ENCODE peak calls at places on chromosome 4, in four cellular contexts. E, R, T and L are unnamed samples.

GRCh38 chr4:82984459-82984858 is 26.2 kb downstream of the LIN54 start:
- DNase-seq in E (peak; percentile 44), R (peak; percentile 63), T (no peak), L (peak; percentile 81)

GRCh38 chr4:7264694-7265093 is 72.4 kb downstream of the SORCS2 start:
- DNase-seq in T (no peak), E (no peak), R (no peak), L (no peak)

GRCh38 chr4:87103691-87104187 is 116.7 kb downstream of the KLHL8 start:
- DNase-seq in R (peak; percentile 49), E (peak; percentile 73), T (no peak), L (peak; percentile 81)

GRCh38 chr4:125283702-125284279 is 31.0 kb upstream of the FAT4 start:
- DNase-seq in E (peak; percentile 42), R (peak; percentile 33), T (peak; percentile 27), L (peak; percentile 34)

GRCh38 chr4:94515365-94515764 is 63.6 kb downstream of the PDLIM5 start:
- DNase-seq in T (no peak), R (no peak), E (no peak), L (no peak)

GRCh38 chr4:153233761-153234371 is 29.6 kb downstream of the TRIM2 start:
- DNase-seq in T (peak; percentile 67), R (peak; percentile 68), E (peak; percentile 95), L (peak; percentile 92)

GRCh38 chr4:95188701-95189401 is 359.9 kb downstream of the UNC5C start:
- DNase-seq in R (no peak), T (no peak), E (no peak), L (no peak)

GRCh38 chr4:106481801-106482200 is 113.2 kb upstream of the GIMD1 start:
- DNase-seq in E (no peak), R (no peak), T (no peak), L (no peak)

GRCh38 chr4:47686294-47686872 is 151.5 kb downstream of the CORIN start:
- DNase-seq in R (peak; percentile 64), T (peak; percentile 65), E (peak; percentile 45), L (peak; percentile 67)

GRCh38 chr4:142088906-142089305 is 452.5 kb downstream of the IL15 start:
- DNase-seq in R (no peak), T (no peak), E (peak; percentile 54), L (peak; percentile 35)

GRCh38 chr4:169315530-169316306 is 45.0 kb upstream of the SH3RF1 start:
- DNase-seq in T (peak; percentile 64), R (peak; percentile 11), E (peak; percentile 71), L (peak; percentile 62)

GRCh38 chr4:108056418-108056817 is 66.7 kb downstream of the HADH start:
- DNase-seq in E (no peak), R (no peak), T (no peak), L (no peak)

GRCh38 chr4:118270492-118270891 is 82.3 kb downstream of the PRSS12 start:
- DNase-seq in E (peak; percentile 47), R (peak; percentile 32), T (peak; percentile 45), L (peak; percentile 38)

GRCh38 chr4:95250544-95251137 is 298.1 kb downstream of the UNC5C start:
- DNase-seq in E (no peak), R (no peak), T (no peak), L (no peak)

GRCh38 chr4:67885727-67886126 is 1.9 kb upstream of the TMPRSS11D start:
- DNase-seq in R (peak; percentile 37), T (peak; percentile 59), E (peak; percentile 96), L (peak; percentile 92)

GRCh38 chr4:89509708-89510269 is 202.2 kb upstream of the GPRIN3 start:
- DNase-seq in E (peak; percentile 54), T (no peak), R (no peak), L (peak; percentile 14)